ENCODE peak calls at places on chromosomes 5 and 9, in nine cellular contexts. Z is NCI-H2081 treated with DMSO at 0.1 percent for 48 hours; D is neural crest cell; M is glutamatergic neuron; I is ovary; F is AG09309; E is Right ventricle myocardium superior; B is endothelial cell; K is activated CD8-positive, alpha-beta T cell treated with anti-CD3 and anti-CD28 coated beads, Interleukin-2, amount 10 ng/mL, durations not matched to agents 7 days and 5 days. L is an unnamed sample.

GRCh38 chr9:37105169-37105750 is 15.1 kb upstream of the ZCCHC7 start:
- DNase-seq in Z (no peak), D (no peak), M (no peak), I (no peak), F (peak; percentile 5), E (no peak), B (no peak), K (no peak), L (no peak)

GRCh38 chr5:80343067-80343466 is 23.3 kb downstream of the SPZ1 start:
- DNase-seq in Z (no peak), D (no peak), M (no peak), I (no peak), F (no peak), E (no peak), B (no peak), K (no peak), L (no peak)

GRCh38 chr5:26553079-26553478 is 485.3 kb downstream of the CDH9 start:
- DNase-seq in Z (peak; percentile 99), D (peak; percentile 23), M (peak; percentile 36), I (no peak), F (no peak), E (no peak), B (no peak), K (no peak), L (no peak)

GRCh38 chr9:135839516-135839915 is 67.8 kb downstream of the CAMSAP1 start:
- DNase-seq in Z (no peak), D (no peak), M (no peak), I (no peak), F (no peak), E (no peak), B (no peak), K (no peak), L (no peak)

GRCh38 chr5:10073705-10074104 is 176.0 kb downstream of the ATPSCKMT start:
- DNase-seq in Z (no peak), D (no peak), M (no peak), I (no peak), F (no peak), E (no peak), B (no peak), K (no peak), L (no peak)

GRCh38 chr5:33891731-33892418 is at the start of gene ADAMTS12:
- DNase-seq in Z (no peak), D (peak; percentile 45), M (peak; percentile 54), I (peak; percentile 76), F (no peak), E (peak; percentile 70), B (peak; percentile 34), K (no peak), L (no peak)

GRCh38 chr9:18796871-18797270 is 236.1 kb downstream of the SAXO1 start:
- DNase-seq in Z (no peak), D (no peak), M (no peak), I (no peak), F (no peak), E (no peak), B (no peak), K (no peak), L (no peak)

GRCh38 chr9:91954841-91955471 is 4.9 kb upstream of the ROR2 start:
- DNase-seq in Z (no peak), D (peak; percentile 76), M (peak; percentile 79), I (peak; percentile 57), F (no peak), E (no peak), B (peak; percentile 70), K (peak; percentile 59), L (no peak)